ENCODE peak calls at places on chromosomes 16 and 17, in eight cellular contexts. One of them, this sample, is unnamed.

GRCh38 chr16:47060596-47060995 is 83.1 kb downstream of the NETO2 start:
- DNase-seq in HCT116: no peak
- DNase-seq in neuronal stem cell: no peak
- DNase-seq in neural progenitor cell: no peak
- DNase-seq in thoracic aorta: no peak
- DNase-seq in fibroblast of lung: no peak
- DNase-seq in Peyer's patch: no peak
- DNase-seq in left lung: no peak
- DNase-seq in this sample: no peak

GRCh38 chr17:28747046-28747691 is 3.4 kb downstream of the TRAF4 start:
- DNase-seq in HCT116: no peak
- DNase-seq in neuronal stem cell: no peak
- DNase-seq in neural progenitor cell: no peak
- DNase-seq in thoracic aorta: no peak
- DNase-seq in fibroblast of lung: no peak
- DNase-seq in Peyer's patch: no peak
- DNase-seq in left lung: peak; percentile 83
- DNase-seq in this sample: no peak

GRCh38 chr16:13956635-13957196 is 36.8 kb downstream of the ERCC4 start:
- DNase-seq in HCT116: no peak
- DNase-seq in neuronal stem cell: no peak
- DNase-seq in neural progenitor cell: no peak
- DNase-seq in thoracic aorta: no peak
- DNase-seq in fibroblast of lung: no peak
- DNase-seq in Peyer's patch: no peak
- DNase-seq in left lung: no peak
- DNase-seq in this sample: no peak

GRCh38 chr17:50719924-50720805 is 762 bp downstream of the LUC7L3 start:
- DNase-seq in HCT116: no peak
- DNase-seq in neuronal stem cell: no peak
- DNase-seq in neural progenitor cell: no peak
- DNase-seq in thoracic aorta: no peak
- DNase-seq in fibroblast of lung: no peak
- DNase-seq in Peyer's patch: no peak
- DNase-seq in left lung: no peak
- DNase-seq in this sample: no peak

GRCh38 chr17:50346313-50347086 is 574 bp downstream of the XYLT2 start:
- DNase-seq in HCT116: no peak
- DNase-seq in neuronal stem cell: no peak
- DNase-seq in neural progenitor cell: peak; percentile 59
- DNase-seq in thoracic aorta: no peak
- DNase-seq in fibroblast of lung: no peak
- DNase-seq in Peyer's patch: peak; percentile 70
- DNase-seq in left lung: peak; percentile 87
- DNase-seq in this sample: peak; percentile 26

GRCh38 chr17:78276499-78276898 is 45.1 kb downstream of the TMEM235 start:
- DNase-seq in HCT116: no peak
- DNase-seq in neuronal stem cell: no peak
- DNase-seq in neural progenitor cell: no peak
- DNase-seq in thoracic aorta: no peak
- DNase-seq in fibroblast of lung: no peak
- DNase-seq in Peyer's patch: peak; percentile 72
- DNase-seq in left lung: no peak
- DNase-seq in this sample: no peak

GRCh38 chr16:82649766-82650165 is 23.0 kb downstream of the CDH13 start:
- DNase-seq in HCT116: no peak
- DNase-seq in neuronal stem cell: no peak
- DNase-seq in neural progenitor cell: no peak
- DNase-seq in thoracic aorta: no peak
- DNase-seq in fibroblast of lung: no peak
- DNase-seq in Peyer's patch: no peak
- DNase-seq in left lung: no peak
- DNase-seq in this sample: no peak

GRCh38 chr16:75244844-75245758 is 6.3 kb downstream of the BCAR1 start:
- DNase-seq in HCT116: no peak
- DNase-seq in neuronal stem cell: peak; percentile 75
- DNase-seq in neural progenitor cell: peak; percentile 57
- DNase-seq in thoracic aorta: peak; percentile 77
- DNase-seq in fibroblast of lung: peak; percentile 99
- DNase-seq in Peyer's patch: peak; percentile 80
- DNase-seq in left lung: peak; percentile 90
- DNase-seq in this sample: no peak

GRCh38 chr17:70871180-70871818 is 702.0 kb downstream of the KCNJ2 start:
- DNase-seq in HCT116: no peak
- DNase-seq in neuronal stem cell: no peak
- DNase-seq in neural progenitor cell: no peak
- DNase-seq in thoracic aorta: no peak
- DNase-seq in fibroblast of lung: peak; percentile 26
- DNase-seq in Peyer's patch: no peak
- DNase-seq in left lung: no peak
- DNase-seq in this sample: no peak

GRCh38 chr17:28125530-28126382 is 83.3 kb downstream of the NLK start:
- DNase-seq in HCT116: no peak
- DNase-seq in neuronal stem cell: no peak
- DNase-seq in neural progenitor cell: no peak
- DNase-seq in thoracic aorta: no peak
- DNase-seq in fibroblast of lung: no peak
- DNase-seq in Peyer's patch: no peak
- DNase-seq in left lung: no peak
- DNase-seq in this sample: no peak

GRCh38 chr17:8463089-8463488 is 27.4 kb downstream of the NDEL1 start:
- DNase-seq in HCT116: no peak
- DNase-seq in neuronal stem cell: no peak
- DNase-seq in neural progenitor cell: no peak
- DNase-seq in thoracic aorta: no peak
- DNase-seq in fibroblast of lung: no peak
- DNase-seq in Peyer's patch: no peak
- DNase-seq in left lung: no peak
- DNase-seq in this sample: no peak

GRCh38 chr17:6713130-6713917 is at the start of gene SLC13A5:
- DNase-seq in HCT116: no peak
- DNase-seq in neuronal stem cell: peak; percentile 56
- DNase-seq in neural progenitor cell: peak; percentile 93
- DNase-seq in thoracic aorta: no peak
- DNase-seq in fibroblast of lung: peak; percentile 4
- DNase-seq in Peyer's patch: no peak
- DNase-seq in left lung: no peak
- DNase-seq in this sample: no peak

GRCh38 chr16:85602831-85603755 is 10.0 kb upstream of the GSE1 start:
- DNase-seq in HCT116: no peak
- DNase-seq in neuronal stem cell: no peak
- DNase-seq in neural progenitor cell: no peak
- DNase-seq in thoracic aorta: no peak
- DNase-seq in fibroblast of lung: no peak
- DNase-seq in Peyer's patch: no peak
- DNase-seq in left lung: no peak
- DNase-seq in this sample: no peak

GRCh38 chr16:57720142-57720575 is 15.4 kb upstream of the KATNB1 start:
- DNase-seq in HCT116: no peak
- DNase-seq in neuronal stem cell: no peak
- DNase-seq in neural progenitor cell: peak; percentile 63
- DNase-seq in thoracic aorta: no peak
- DNase-seq in fibroblast of lung: peak; percentile 59
- DNase-seq in Peyer's patch: peak; percentile 64
- DNase-seq in left lung: peak; percentile 89
- DNase-seq in this sample: no peak

GRCh38 chr16:67561501-67561823 is 864 bp upstream of the CTCF start:
- DNase-seq in HCT116: no peak
- DNase-seq in neuronal stem cell: no peak
- DNase-seq in neural progenitor cell: no peak
- DNase-seq in thoracic aorta: no peak
- DNase-seq in fibroblast of lung: no peak
- DNase-seq in Peyer's patch: peak; percentile 49
- DNase-seq in left lung: no peak
- DNase-seq in this sample: no peak

GRCh38 chr17:29625037-29625750 is 2.5 kb upstream of the CORO6 start:
- DNase-seq in HCT116: peak; percentile 43
- DNase-seq in neuronal stem cell: no peak
- DNase-seq in neural progenitor cell: peak; percentile 39
- DNase-seq in thoracic aorta: no peak
- DNase-seq in fibroblast of lung: peak; percentile 63
- DNase-seq in Peyer's patch: peak; percentile 44
- DNase-seq in left lung: no peak
- DNase-seq in this sample: no peak

GRCh38 chr17:29633886-29634285 is 11.2 kb upstream of the CORO6 start:
- DNase-seq in HCT116: no peak
- DNase-seq in neuronal stem cell: no peak
- DNase-seq in neural progenitor cell: peak; percentile 51
- DNase-seq in thoracic aorta: no peak
- DNase-seq in fibroblast of lung: no peak
- DNase-seq in Peyer's patch: no peak
- DNase-seq in left lung: no peak
- DNase-seq in this sample: no peak

GRCh38 chr17:21453144-21453982 is 77.2 kb downstream of the KCNJ12 start:
- DNase-seq in HCT116: no peak
- DNase-seq in neuronal stem cell: no peak
- DNase-seq in neural progenitor cell: no peak
- DNase-seq in thoracic aorta: no peak
- DNase-seq in fibroblast of lung: no peak
- DNase-seq in Peyer's patch: no peak
- DNase-seq in left lung: no peak
- DNase-seq in this sample: no peak

GRCh38 chr17:72876413-72876812 is 216.1 kb downstream of the SLC39A11 start:
- DNase-seq in HCT116: no peak
- DNase-seq in neuronal stem cell: no peak
- DNase-seq in neural progenitor cell: no peak
- DNase-seq in thoracic aorta: no peak
- DNase-seq in fibroblast of lung: no peak
- DNase-seq in Peyer's patch: no peak
- DNase-seq in left lung: no peak
- DNase-seq in this sample: no peak
- H3K9me3 ChIP-seq in HCT116: peaks cover 33% of the 10 kb centered on the region
- H3K9me3 ChIP-seq in neuronal stem cell: peaks cover 5% of the 10 kb centered on the region
- H3K9me3 ChIP-seq in neural progenitor cell: no peaks in the 10 kb centered on the region
- H3K9me3 ChIP-seq in thoracic aorta: peaks cover 6% of the 10 kb centered on the region
- H3K9me3 ChIP-seq in fibroblast of lung: no peaks in the 10 kb centered on the region
- H3K9me3 ChIP-seq in Peyer's patch: peaks cover 6% of the 10 kb centered on the region
- H3K9me3 ChIP-seq in left lung: peaks cover 47% of the 10 kb centered on the region
- H3K9me3 ChIP-seq in this sample: no peaks in the 10 kb centered on the region

GRCh38 chr16:81041696-81042095 is 6.1 kb downstream of the ATMIN start:
- DNase-seq in HCT116: no peak
- DNase-seq in neuronal stem cell: no peak
- DNase-seq in neural progenitor cell: peak; percentile 5
- DNase-seq in thoracic aorta: no peak
- DNase-seq in fibroblast of lung: no peak
- DNase-seq in Peyer's patch: no peak
- DNase-seq in left lung: no peak
- DNase-seq in this sample: no peak
- H3K9me3 ChIP-seq in HCT116: no peaks in the 10 kb centered on the region
- H3K9me3 ChIP-seq in neuronal stem cell: no peaks in the 10 kb centered on the region
- H3K9me3 ChIP-seq in neural progenitor cell: no peaks in the 10 kb centered on the region
- H3K9me3 ChIP-seq in thoracic aorta: no peaks in the 10 kb centered on the region
- H3K9me3 ChIP-seq in fibroblast of lung: no peaks in the 10 kb centered on the region
- H3K9me3 ChIP-seq in Peyer's patch: no peaks in the 10 kb centered on the region
- H3K9me3 ChIP-seq in left lung: no peaks in the 10 kb centered on the region
- H3K9me3 ChIP-seq in this sample: no peaks in the 10 kb centered on the region

GRCh38 chr17:67435122-67435521 is 58.0 kb downstream of the PITPNC1 start:
- DNase-seq in HCT116: no peak
- DNase-seq in neuronal stem cell: no peak
- DNase-seq in neural progenitor cell: no peak
- DNase-seq in thoracic aorta: no peak
- DNase-seq in fibroblast of lung: no peak
- DNase-seq in Peyer's patch: peak; percentile 81
- DNase-seq in left lung: no peak
- DNase-seq in this sample: no peak
- H3K9me3 ChIP-seq in HCT116: no peaks in the 10 kb centered on the region
- H3K9me3 ChIP-seq in neuronal stem cell: no peaks in the 10 kb centered on the region
- H3K9me3 ChIP-seq in neural progenitor cell: no peaks in the 10 kb centered on the region
- H3K9me3 ChIP-seq in thoracic aorta: no peaks in the 10 kb centered on the region
- H3K9me3 ChIP-seq in fibroblast of lung: no peaks in the 10 kb centered on the region
- H3K9me3 ChIP-seq in Peyer's patch: no peaks in the 10 kb centered on the region
- H3K9me3 ChIP-seq in left lung: no peaks in the 10 kb centered on the region
- H3K9me3 ChIP-seq in this sample: no peaks in the 10 kb centered on the region

GRCh38 chr16:88842308-88842756 is 14.4 kb downstream of the GALNS start:
- DNase-seq in HCT116: no peak
- DNase-seq in neuronal stem cell: no peak
- DNase-seq in neural progenitor cell: no peak
- DNase-seq in thoracic aorta: no peak
- DNase-seq in fibroblast of lung: no peak
- DNase-seq in Peyer's patch: no peak
- DNase-seq in left lung: no peak
- DNase-seq in this sample: no peak
- H3K9me3 ChIP-seq in HCT116: no peaks in the 10 kb centered on the region
- H3K9me3 ChIP-seq in neuronal stem cell: no peaks in the 10 kb centered on the region
- H3K9me3 ChIP-seq in neural progenitor cell: no peaks in the 10 kb centered on the region
- H3K9me3 ChIP-seq in thoracic aorta: no peaks in the 10 kb centered on the region
- H3K9me3 ChIP-seq in fibroblast of lung: no peaks in the 10 kb centered on the region
- H3K9me3 ChIP-seq in Peyer's patch: no peaks in the 10 kb centered on the region
- H3K9me3 ChIP-seq in left lung: no peaks in the 10 kb centered on the region
- H3K9me3 ChIP-seq in this sample: no peaks in the 10 kb centered on the region

GRCh38 chr16:856811-857210 is 56.3 kb upstream of the GNG13 start:
- DNase-seq in HCT116: no peak
- DNase-seq in neuronal stem cell: no peak
- DNase-seq in neural progenitor cell: no peak
- DNase-seq in thoracic aorta: no peak
- DNase-seq in fibroblast of lung: no peak
- DNase-seq in Peyer's patch: no peak
- DNase-seq in left lung: peak; percentile 50
- DNase-seq in this sample: no peak

GRCh38 chr16:856101-856500 is 55.6 kb upstream of the GNG13 start:
- DNase-seq in HCT116: no peak
- DNase-seq in neuronal stem cell: no peak
- DNase-seq in neural progenitor cell: no peak
- DNase-seq in thoracic aorta: no peak
- DNase-seq in fibroblast of lung: no peak
- DNase-seq in Peyer's patch: no peak
- DNase-seq in left lung: peak; percentile 50
- DNase-seq in this sample: no peak

GRCh38 chr16:854808-855410 is 54.4 kb upstream of the GNG13 start:
- DNase-seq in HCT116: no peak
- DNase-seq in neuronal stem cell: no peak
- DNase-seq in neural progenitor cell: no peak
- DNase-seq in thoracic aorta: no peak
- DNase-seq in fibroblast of lung: no peak
- DNase-seq in Peyer's patch: no peak
- DNase-seq in left lung: peak; percentile 69
- DNase-seq in this sample: no peak

GRCh38 chr16:853981-854807 is 53.7 kb upstream of the GNG13 start:
- DNase-seq in HCT116: no peak
- DNase-seq in neuronal stem cell: no peak
- DNase-seq in neural progenitor cell: no peak
- DNase-seq in thoracic aorta: no peak
- DNase-seq in fibroblast of lung: no peak
- DNase-seq in Peyer's patch: no peak
- DNase-seq in left lung: peak; percentile 62
- DNase-seq in this sample: no peak

GRCh38 chr16:855471-855870 is 54.9 kb upstream of the GNG13 start:
- DNase-seq in HCT116: no peak
- DNase-seq in neuronal stem cell: no peak
- DNase-seq in neural progenitor cell: no peak
- DNase-seq in thoracic aorta: no peak
- DNase-seq in fibroblast of lung: no peak
- DNase-seq in Peyer's patch: no peak
- DNase-seq in left lung: peak; percentile 55
- DNase-seq in this sample: no peak
- H3K9me3 ChIP-seq in HCT116: peaks cover 19% of the 10 kb centered on the region
- H3K9me3 ChIP-seq in neuronal stem cell: peaks cover 17% of the 10 kb centered on the region
- H3K9me3 ChIP-seq in neural progenitor cell: no peaks in the 10 kb centered on the region
- H3K9me3 ChIP-seq in thoracic aorta: no peaks in the 10 kb centered on the region
- H3K9me3 ChIP-seq in fibroblast of lung: no peaks in the 10 kb centered on the region
- H3K9me3 ChIP-seq in Peyer's patch: no peaks in the 10 kb centered on the region
- H3K9me3 ChIP-seq in left lung: peaks cover 44% of the 10 kb centered on the region
- H3K9me3 ChIP-seq in this sample: no peaks in the 10 kb centered on the region